ENCODE peak calls at places on chromosomes 13 and 19, in nine cellular contexts. O, V, R, T, M, Z, W, N and K are unnamed samples.

GRCh38 chr19:29367701-29368306 is 154.9 kb upstream of the UQCRFS1 start:
- DNase-seq in O (no peak), V (no peak), R (no peak), T (no peak), M (no peak), Z (no peak), W (no peak), N (no peak), K (no peak)

GRCh38 chr19:29843180-29844051 is 31.6 kb downstream of the CCNE1 start:
- DNase-seq in O (no peak), V (peak; percentile 35), R (no peak), T (no peak), M (no peak), Z (no peak), W (no peak), N (peak; percentile 68), K (no peak)

GRCh38 chr13:31970237-31970930 is 61.2 kb upstream of the FRY start:
- DNase-seq in O (no peak), V (peak; percentile 74), R (peak; percentile 88), T (no peak), M (no peak), Z (no peak), W (no peak), N (no peak), K (no peak)

GRCh38 chr19:4208385-4209094 is 20.8 kb upstream of the EBI3 start:
- DNase-seq in O (no peak), V (peak; percentile 48), R (peak; percentile 48), T (no peak), M (no peak), Z (no peak), W (no peak), N (no peak), K (no peak)

GRCh38 chr13:93690139-93690538 is 463.5 kb downstream of the GPC6 start:
- DNase-seq in O (no peak), V (peak; percentile 49), R (peak; percentile 29), T (no peak), M (no peak), Z (no peak), W (no peak), N (no peak), K (no peak)

GRCh38 chr19:48613852-48614435 is 932 bp downstream of the FAM83E start:
- DNase-seq in O (no peak), V (no peak), R (no peak), T (no peak), M (no peak), Z (no peak), W (no peak), N (no peak), K (no peak)

GRCh38 chr19:963401-964022 is 20.6 kb upstream of the WDR18 start:
- DNase-seq in O (no peak), V (no peak), R (no peak), T (no peak), M (no peak), Z (no peak), W (no peak), N (no peak), K (no peak)

GRCh38 chr13:27082325-27082724 is 89.3 kb downstream of the USP12 start:
- DNase-seq in O (no peak), V (peak; percentile 10), R (no peak), T (no peak), M (no peak), Z (no peak), W (no peak), N (no peak), K (no peak)

GRCh38 chr19:54179921-54180452 is 7.0 kb upstream of the TMC4 start:
- DNase-seq in O (no peak), V (peak; percentile 88), R (no peak), T (no peak), M (no peak), Z (no peak), W (no peak), N (no peak), K (peak; percentile 36)

GRCh38 chr19:33471111-33471996 is 50.2 kb downstream of the PEPD start:
- DNase-seq in O (no peak), V (no peak), R (no peak), T (no peak), M (no peak), Z (no peak), W (no peak), N (peak; percentile 26), K (no peak)

GRCh38 chr19:55113570-55114039 is 3.8 kb downstream of the PPP1R12C start:
- DNase-seq in O (no peak), V (peak; percentile 96), R (peak; percentile 94), T (no peak), M (no peak), Z (no peak), W (no peak), N (peak; percentile 83), K (no peak)

GRCh38 chr19:29448046-29448445 is 77.7 kb upstream of the VSTM2B start:
- DNase-seq in O (no peak), V (no peak), R (no peak), T (no peak), M (no peak), Z (no peak), W (no peak), N (no peak), K (no peak)

GRCh38 chr13:92407858-92408257 is 818.7 kb upstream of the GPC6 start:
- DNase-seq in O (no peak), V (no peak), R (no peak), T (no peak), M (no peak), Z (no peak), W (no peak), N (no peak), K (no peak)

GRCh38 chr13:102312841-102313240 is 89.0 kb downstream of the FGF14 start:
- DNase-seq in O (no peak), V (no peak), R (no peak), T (no peak), M (no peak), Z (no peak), W (no peak), N (no peak), K (no peak)

GRCh38 chr13:99214232-99214631 is 13.6 kb downstream of the UBAC2 start:
- DNase-seq in O (no peak), V (no peak), R (no peak), T (no peak), M (no peak), Z (no peak), W (peak; percentile 66), N (no peak), K (no peak)

GRCh38 chr19:13841339-13842293 is 35.3 kb upstream of the NANOS3 start:
- DNase-seq in O (no peak), V (no peak), R (peak; percentile 52), T (peak; percentile 66), M (no peak), Z (no peak), W (no peak), N (peak; percentile 90), K (no peak)

GRCh38 chr19:7348587-7349230 is at the start of gene ARHGEF18:
- DNase-seq in O (no peak), V (peak; percentile 32), R (no peak), T (peak; percentile 34), M (peak; percentile 56), Z (no peak), W (peak; percentile 60), N (peak; percentile 73), K (no peak)

GRCh38 chr19:33349319-33350289 is 23.9 kb upstream of the CEBPG start:
- DNase-seq in O (no peak), V (no peak), R (no peak), T (no peak), M (no peak), Z (no peak), W (no peak), N (no peak), K (no peak)

GRCh38 chr13:87677043-87677333 is 5.8 kb downstream of the SLITRK5 start:
- DNase-seq in O (no peak), V (no peak), R (no peak), T (no peak), M (no peak), Z (no peak), W (no peak), N (no peak), K (no peak)

GRCh38 chr13:97107815-97108534 is 113.7 kb upstream of the OXGR1 start:
- DNase-seq in O (no peak), V (no peak), R (no peak), T (no peak), M (no peak), Z (no peak), W (no peak), N (no peak), K (no peak)

GRCh38 chr19:12884926-12885748 is 1.9 kb downstream of the KLF1 start:
- DNase-seq in O (peak; percentile 65), V (peak; percentile 58), R (peak; percentile 51), T (peak; percentile 81), M (peak; percentile 81), Z (peak; percentile 72), W (peak; percentile 95), N (peak; percentile 95), K (no peak)

GRCh38 chr19:13212759-13213330 is 62.6 kb downstream of the IER2 start:
- DNase-seq in O (peak; percentile 58), V (peak; percentile 66), R (peak; percentile 66), T (peak; percentile 62), M (peak; percentile 81), Z (peak; percentile 16), W (peak; percentile 83), N (peak; percentile 81), K (no peak)

GRCh38 chr19:2270157-2270571 is 11.8 kb downstream of the PEAK3 start:
- DNase-seq in O (no peak), V (no peak), R (no peak), T (no peak), M (no peak), Z (no peak), W (peak; percentile 59), N (peak; percentile 84), K (no peak)

GRCh38 chr19:1673645-1674292 is 21.4 kb upstream of the TCF3 start:
- DNase-seq in O (no peak), V (no peak), R (no peak), T (no peak), M (no peak), Z (peak; percentile 16), W (no peak), N (no peak), K (no peak)

GRCh38 chr13:94674609-94675348 is 37.6 kb downstream of the SOX21 start:
- DNase-seq in O (peak; percentile 8), V (peak; percentile 60), R (peak; percentile 37), T (peak; percentile 20), M (peak; percentile 42), Z (peak; percentile 75), W (peak; percentile 69), N (no peak), K (no peak)

GRCh38 chr19:1247747-1248453 is 483 bp upstream of the MIDN start:
- DNase-seq in O (peak; percentile 72), V (peak; percentile 51), R (peak; percentile 78), T (peak; percentile 51), M (peak; percentile 59), Z (no peak), W (peak; percentile 73), N (peak; percentile 90), K (no peak)

GRCh38 chr19:41638624-41639023 is 11.8 kb upstream of the CEACAM4 start:
- DNase-seq in O (no peak), V (no peak), R (no peak), T (no peak), M (no peak), Z (no peak), W (no peak), N (peak; percentile 60), K (no peak)